ENCODE peak calls at places on chromosomes 16 and 17, in five cellular contexts. V is SK-N-SH, A is heart right ventricle, R is cardiac fibroblast, J is esophagus muscularis mucosa. S is an unnamed sample.

GRCh38 chr17:9259419-9259818 is 238.1 kb downstream of the NTN1 start:
- DNase-seq in V (no peak), A (no peak), R (no peak), J (no peak), S (peak)

GRCh38 chr17:35242805-35243458 is at the start of gene SLFN5:
- DNase-seq in V (peak), A (peak), R (peak), J (peak), S (peak)

GRCh38 chr17:75371981-75372380 is 33.5 kb downstream of the GRB2 start:
- DNase-seq in V (no peak), A (no peak), R (no peak), J (no peak), S (no peak)

GRCh38 chr17:64411999-64412771 is 21.5 kb upstream of the PECAM1 start:
- DNase-seq in V (no peak), A (peak), R (peak), J (no peak), S (no peak)

GRCh38 chr17:68431661-68432071 is 25.6 kb downstream of the WIPI1 start:
- DNase-seq in V (peak), A (no peak), R (peak), J (no peak), S (no peak)

GRCh38 chr17:79803997-79804855 is 7.3 kb upstream of the CBX8 start:
- DNase-seq in V (peak), A (no peak), R (no peak), J (no peak), S (no peak)

GRCh38 chr17:16371742-16372141 is 9.1 kb upstream of the UBB start:
- DNase-seq in V (peak), A (no peak), R (peak), J (no peak), S (no peak)

GRCh38 chr17:17028059-17028877 is 14.0 kb upstream of the MPRIP start:
- DNase-seq in V (peak), A (peak), R (peak), J (no peak), S (peak)

GRCh38 chr16:50668368-50669008 is 12.6 kb downstream of the SNX20 start:
- DNase-seq in V (no peak), A (no peak), R (no peak), J (no peak), S (peak)

GRCh38 chr17:79902146-79902791 is 63.0 kb upstream of the CBX4 start:
- DNase-seq in V (no peak), A (no peak), R (no peak), J (no peak), S (no peak)

GRCh38 chr16:81324808-81325207 is 10.0 kb downstream of the GAN start:
- DNase-seq in V (no peak), A (no peak), R (no peak), J (no peak), S (no peak)

GRCh38 chr16:13041646-13042045 is 140.2 kb downstream of the SHISA9 start:
- DNase-seq in V (no peak), A (no peak), R (no peak), J (no peak), S (no peak)

GRCh38 chr16:2531371-2531695 is at the start of gene CEMP1:
- DNase-seq in V (no peak), A (no peak), R (no peak), J (no peak), S (no peak)

GRCh38 chr16:86835981-86836380 is 257.6 kb downstream of the FOXL1 start:
- DNase-seq in V (no peak), A (no peak), R (no peak), J (no peak), S (peak)

GRCh38 chr16:72060405-72060804 is 2.6 kb upstream of the HPR start:
- DNase-seq in V (no peak), A (no peak), R (no peak), J (no peak), S (no peak)

GRCh38 chr16:66801320-66802105 is at the start of gene TERB1:
- DNase-seq in V (peak), A (no peak), R (no peak), J (no peak), S (no peak)

GRCh38 chr16:22191966-22192260 is 14.2 kb upstream of the EEF2K start:
- DNase-seq in V (no peak), A (no peak), R (no peak), J (no peak), S (no peak)

GRCh38 chr17:11204991-11205390 is 36.0 kb upstream of the SHISA6 start:
- DNase-seq in V (no peak), A (no peak), R (no peak), J (no peak), S (no peak)

GRCh38 chr17:75902406-75902805 is 2.3 kb downstream of the MRPL38 start:
- DNase-seq in V (no peak), A (no peak), R (no peak), J (no peak), S (no peak)

GRCh38 chr16:66134875-66135274 is 231.6 kb upstream of the CDH5 start:
- DNase-seq in V (peak), A (no peak), R (no peak), J (no peak), S (no peak)

GRCh38 chr16:70715860-70716357 is 30.1 kb upstream of the MTSS2 start:
- DNase-seq in V (peak), A (no peak), R (peak), J (no peak), S (no peak)

GRCh38 chr16:3637371-3637923 is 17.0 kb upstream of the DNASE1 start:
- DNase-seq in V (peak), A (no peak), R (peak), J (no peak), S (no peak)

GRCh38 chr16:29849505-29849904 is 13.5 kb downstream of the CDIPT start:
- DNase-seq in V (no peak), A (no peak), R (no peak), J (no peak), S (no peak)

GRCh38 chr17:68829211-68829610 is 126.0 kb downstream of the ABCA8 start:
- DNase-seq in V (no peak), A (no peak), R (no peak), J (no peak), S (no peak)

GRCh38 chr17:39134878-39135277 is 16.6 kb downstream of the PLXDC1 start:
- DNase-seq in V (no peak), A (no peak), R (no peak), J (no peak), S (no peak)

GRCh38 chr16:60608971-60609370 is 1427.3 kb downstream of the CDH8 start:
- DNase-seq in V (no peak), A (no peak), R (no peak), J (no peak), S (no peak)

GRCh38 chr16:57256601-57257395 is 11.7 kb downstream of the ARL2BP start:
- DNase-seq in V (no peak), A (no peak), R (no peak), J (no peak), S (no peak)

GRCh38 chr17:10737168-10737622 is 7.4 kb upstream of the TMEM220 start:
- DNase-seq in V (peak), A (peak), R (peak), J (no peak), S (peak)

GRCh38 chr17:72411124-72411563 is 290.3 kb downstream of the SOX9 start:
- DNase-seq in V (no peak), A (no peak), R (peak), J (no peak), S (no peak)

GRCh38 chr17:1060991-1061390 is 64.1 kb downstream of the TIMM22 start:
- DNase-seq in V (no peak), A (no peak), R (peak), J (no peak), S (peak)

GRCh38 chr16:4426021-4426684 is 485 bp downstream of the DNAJA3 start:
- DNase-seq in V (peak), A (no peak), R (no peak), J (no peak), S (peak)

GRCh38 chr16:81647527-81647926 is 131.6 kb upstream of the PLCG2 start:
- DNase-seq in V (no peak), A (no peak), R (peak), J (no peak), S (no peak)

GRCh38 chr16:17467923-17468540 is 2.7 kb downstream of the XYLT1 start:
- DNase-seq in V (peak), A (peak), R (peak), J (no peak), S (peak)

GRCh38 chr17:47695664-47696376 is 1.9 kb downstream of the TBKBP1 start:
- DNase-seq in V (no peak), A (no peak), R (no peak), J (no peak), S (peak)

GRCh38 chr17:17151541-17151940 is 54.6 kb downstream of the PLD6 start:
- DNase-seq in V (no peak), A (no peak), R (peak), J (no peak), S (no peak)

GRCh38 chr17:17681744-17682292 is 560 bp downstream of the RAI1 start:
- DNase-seq in V (peak), A (peak), R (no peak), J (no peak), S (peak)

GRCh38 chr16:85192736-85193493 is 80.6 kb upstream of the CIBAR2 start:
- DNase-seq in V (peak), A (no peak), R (peak), J (no peak), S (no peak)

GRCh38 chr16:85452364-85453178 is 160.6 kb upstream of the GSE1 start:
- DNase-seq in V (no peak), A (no peak), R (no peak), J (no peak), S (no peak)

GRCh38 chr17:42560246-42560645 is 1.7 kb upstream of the COASY start:
- DNase-seq in V (no peak), A (no peak), R (no peak), J (no peak), S (no peak)

DNA sequence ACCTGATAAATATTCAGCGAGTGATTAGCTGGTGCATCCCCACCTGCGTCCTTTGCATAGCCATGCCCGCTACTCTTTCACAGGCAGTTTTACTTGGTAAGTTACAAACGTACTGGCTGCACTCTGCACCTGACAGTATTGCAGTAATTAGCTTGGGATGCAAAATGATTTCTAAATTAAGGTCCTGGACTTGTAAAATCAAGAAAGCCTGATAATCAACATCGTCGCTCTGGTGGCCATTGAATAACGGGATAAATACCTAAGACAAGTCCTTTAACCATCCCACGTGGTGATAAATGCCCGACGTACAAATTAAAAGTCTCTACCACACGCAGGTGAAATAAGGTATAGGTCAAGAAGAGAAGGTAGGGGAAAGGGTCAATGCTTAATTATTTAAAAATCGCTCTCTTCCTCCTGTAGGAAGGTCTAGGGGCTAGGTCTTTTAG is 972 bp upstream of the PRKCA start:
- DNase-seq in V (no peak), A (no peak), R (no peak), J (no peak), S (no peak)
- H3K4me3 ChIP-seq in V (peak), A (peak), R (peak), J (peak), S (peak)

GRCh38 chr16:46886764-46887523 is 2.8 kb downstream of the GPT2 start:
- DNase-seq in V (no peak), A (no peak), R (no peak), J (no peak), S (no peak)

GRCh38 chr16:46891910-46892309 is 7.7 kb downstream of the GPT2 start:
- DNase-seq in V (no peak), A (no peak), R (no peak), J (no peak), S (no peak)

GRCh38 chr16:46889245-46889941 is 5.2 kb downstream of the GPT2 start:
- DNase-seq in V (no peak), A (no peak), R (no peak), J (no peak), S (no peak)

GRCh38 chr16:46887524-46887854 is 3.3 kb downstream of the GPT2 start:
- DNase-seq in V (no peak), A (no peak), R (no peak), J (no peak), S (no peak)

DNA sequence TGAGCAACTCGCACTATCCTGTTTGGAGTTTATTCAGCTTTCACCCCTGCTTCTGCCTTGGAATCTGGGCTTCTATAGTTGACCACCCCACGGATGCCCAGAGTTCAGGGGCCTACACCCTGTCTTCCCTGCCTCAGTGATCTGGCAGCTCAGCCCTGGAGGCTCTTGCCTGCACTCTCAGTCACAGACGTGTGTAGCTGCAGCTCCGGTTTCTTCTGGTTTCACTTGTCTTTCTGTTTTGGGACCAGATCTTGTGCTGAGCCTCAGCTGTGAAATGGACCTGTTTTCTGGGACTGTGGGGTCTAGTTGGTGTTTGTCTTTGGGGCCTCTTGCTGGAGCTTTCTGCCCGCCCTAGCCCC is 5.8 kb downstream of the GPT2 start:
- DNase-seq in V (no peak), A (no peak), R (no peak), J (no peak), S (no peak)
- H3K4me3 ChIP-seq in V (no peak), A (no peak), R (no peak), J (no peak), S (no peak)

DNA sequence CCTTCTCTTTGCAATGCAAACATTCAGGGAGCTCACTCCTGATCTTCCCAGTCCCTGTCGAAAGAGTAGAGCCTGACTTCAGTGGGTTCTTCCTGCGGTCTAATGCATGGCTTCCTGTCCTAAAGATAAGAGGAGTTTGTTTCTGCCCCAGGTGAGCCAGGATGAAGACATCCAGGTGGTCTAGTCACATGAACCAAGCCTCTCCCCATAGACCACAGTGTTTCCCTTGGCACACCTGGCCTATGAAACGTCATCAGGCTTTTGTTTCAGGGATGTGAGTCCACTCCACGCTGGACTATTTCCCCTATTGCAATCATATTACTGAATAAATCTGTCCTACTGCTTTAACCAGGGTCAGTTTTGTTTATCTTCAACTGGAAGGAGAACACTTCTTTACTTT is 21.1 kb downstream of the CES1 start:
- DNase-seq in V (no peak), A (no peak), R (no peak), J (no peak), S (no peak)
- H3K4me3 ChIP-seq in V (no peak), A (no peak), R (no peak), J (no peak), S (no peak)

GRCh38 chr16:46826618-46827017 is 4.4 kb downstream of the C16orf87 start:
- DNase-seq in V (no peak), A (no peak), R (peak), J (no peak), S (no peak)
- H3K4me3 ChIP-seq in V (no peak), A (no peak), R (no peak), J (no peak), S (no peak)

GRCh38 chr17:44354582-44355309 is 8.9 kb downstream of the FAM171A2 start:
- DNase-seq in V (no peak), A (peak), R (no peak), J (no peak), S (no peak)
- H3K4me3 ChIP-seq in V (no peak), A (peak), R (no peak), J (peak), S (no peak)

GRCh38 chr17:44496815-44497214 is 6.4 kb downstream of the GPATCH8 start:
- DNase-seq in V (no peak), A (no peak), R (no peak), J (no peak), S (no peak)

GRCh38 chr17:44503080-44503842 is at the start of gene GPATCH8:
- DNase-seq in V (peak), A (peak), R (peak), J (peak), S (peak)

GRCh38 chr17:44502598-44503079 is 567 bp downstream of the GPATCH8 start:
- DNase-seq in V (no peak), A (no peak), R (peak), J (no peak), S (no peak)

GRCh38 chr17:44501866-44502265 is 1.3 kb downstream of the GPATCH8 start:
- DNase-seq in V (no peak), A (no peak), R (peak), J (no peak), S (no peak)

GRCh38 chr17:44499722-44500121 is 3.5 kb downstream of the GPATCH8 start:
- DNase-seq in V (no peak), A (no peak), R (no peak), J (no peak), S (no peak)
- H3K4me3 ChIP-seq in V (no peak), A (no peak), R (no peak), J (no peak), S (no peak)

DNA sequence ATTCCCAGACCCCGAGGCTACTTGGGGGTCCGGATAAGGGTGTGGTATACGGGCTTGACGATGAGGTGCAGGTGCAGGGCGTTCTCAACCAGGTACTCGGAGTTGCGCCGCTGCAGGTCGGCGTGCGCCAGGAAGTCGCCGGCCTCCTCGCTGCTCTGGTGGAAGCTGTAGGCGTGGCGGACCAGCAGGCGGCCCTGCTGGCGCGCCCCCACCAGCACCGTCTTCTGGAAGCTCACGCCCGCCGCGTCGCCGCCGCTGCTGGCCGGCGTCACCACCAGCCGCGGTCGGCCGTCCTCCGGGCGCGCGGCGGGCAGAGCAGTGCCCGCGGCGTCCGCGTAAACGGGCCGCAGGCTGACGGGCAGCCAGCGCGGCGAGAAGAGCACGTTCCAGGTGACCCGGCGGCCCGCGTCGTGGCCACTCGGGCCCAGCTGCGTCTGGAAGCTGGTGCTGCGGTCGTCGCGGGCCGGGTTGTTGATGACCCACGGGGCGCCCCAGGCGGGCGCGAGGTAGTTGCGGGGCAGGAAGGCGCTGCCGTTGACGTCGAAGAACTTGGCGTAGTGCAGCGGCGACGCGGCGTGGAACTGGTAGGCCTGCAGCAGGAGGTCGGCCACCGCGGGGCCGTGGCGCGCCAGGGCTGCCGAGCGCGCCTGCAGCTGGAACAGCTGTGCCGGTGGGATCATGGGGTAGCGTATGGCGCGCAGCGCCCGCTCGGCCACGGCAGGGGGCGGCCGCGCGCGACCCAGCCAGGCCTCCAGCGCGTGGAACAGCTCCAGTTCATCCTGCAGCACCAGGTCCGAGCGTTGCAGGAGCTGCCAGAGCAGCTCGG is 4.8 kb downstream of the BTBD17 start:
- DNase-seq in V (no peak), A (no peak), R (no peak), J (no peak), S (no peak)
- H3K4me3 ChIP-seq in V (no peak), A (peak), R (no peak), J (peak), S (no peak)

GRCh38 chr17:50559674-50560184 is 786 bp upstream of the CACNA1G start:
- DNase-seq in V (peak), A (peak), R (peak), J (no peak), S (peak)
- H3K4me3 ChIP-seq in V (peak), A (peak), R (peak), J (peak), S (peak)

GRCh38 chr17:61997649-61998048 is 67.4 kb downstream of the MED13 start:
- DNase-seq in V (no peak), A (no peak), R (peak), J (no peak), S (no peak)
- H3K4me3 ChIP-seq in V (no peak), A (no peak), R (no peak), J (no peak), S (no peak)

DNA sequence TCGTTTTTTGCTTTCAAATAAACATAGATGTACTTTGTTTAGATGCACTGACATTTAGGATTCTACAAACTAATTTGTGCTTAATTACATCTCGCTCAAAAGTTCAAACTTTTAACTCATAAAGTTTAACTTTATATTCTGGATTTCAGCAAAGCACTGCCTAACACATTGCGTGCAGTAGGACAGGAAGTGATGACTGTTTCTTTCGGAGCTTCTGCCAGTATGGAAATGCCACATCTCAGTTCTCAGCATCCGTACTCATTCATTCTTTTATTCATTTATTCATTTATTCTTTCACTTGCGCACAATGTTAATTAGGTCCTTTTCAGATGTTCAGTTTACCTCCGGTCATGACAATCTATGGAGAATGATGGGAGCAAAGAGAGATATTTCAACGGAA is 143.7 kb downstream of the KCNJ2 start:
- DNase-seq in V (no peak), A (no peak), R (peak), J (no peak), S (no peak)
- H3K4me3 ChIP-seq in V (no peak), A (no peak), R (no peak), J (no peak), S (no peak)